ENCODE peak calls at places on chromosome 4, in nine cellular contexts. P is sciatic nerve, I is lung, H is lower lobe of right lung, L is SK-N-DZ, E is amygdala, W is AG10803, K is NCI-H510A treated with DMSO at 0.1 percent for 48 hours, Y is RKO. C is an unnamed sample.
A peak's percentile ranks its signal among the peaks of the same experiment; 100 is the strongest.

GRCh38 chr4:6582889-6583504 is 8.0 kb downstream of the MAN2B2 start:
- DNase-seq in K (no peak), H (no peak), Y (peak; percentile 57), L (peak; percentile 42), W (peak; percentile 17), P (no peak), I (no peak), E (no peak), C (no peak)

GRCh38 chr4:36753048-36753447 is 471.6 kb downstream of the DTHD1 start:
- DNase-seq in E (no peak), H (no peak), I (no peak), L (no peak), Y (no peak), K (no peak), P (no peak), W (no peak), C (no peak)

GRCh38 chr4:130703211-130703920 is 1607.4 kb downstream of the C4orf33 start:
- DNase-seq in W (no peak), Y (no peak), H (no peak), K (no peak), P (no peak), L (no peak), I (no peak), E (no peak), C (no peak)

GRCh38 chr4:81844717-81845116 is 373.0 kb upstream of the RASGEF1B start:
- DNase-seq in H (peak; percentile 61), Y (peak; percentile 87), W (peak; percentile 58), K (peak; percentile 76), I (peak; percentile 79), P (peak; percentile 86), L (peak; percentile 29), E (no peak), C (peak; percentile 69)

GRCh38 chr4:81663368-81663767 is 191.7 kb upstream of the RASGEF1B start:
- DNase-seq in Y (no peak), W (no peak), K (no peak), L (no peak), H (no peak), E (no peak), I (no peak), P (no peak), C (no peak)

GRCh38 chr4:187849556-187850245 is 145.9 kb upstream of the ZFP42 start:
- DNase-seq in I (no peak), K (no peak), H (no peak), P (no peak), W (no peak), E (no peak), L (no peak), Y (no peak), C (no peak)

GRCh38 chr4:154743683-154744340 is at the start of gene LRAT:
- DNase-seq in H (peak; percentile 79), P (no peak), L (no peak), E (no peak), K (peak; percentile 70), Y (no peak), W (no peak), I (peak; percentile 71), C (no peak)

GRCh38 chr4:30538794-30539193 is 181.4 kb upstream of the PCDH7 start:
- DNase-seq in K (no peak), Y (no peak), L (no peak), I (no peak), W (no peak), H (no peak), P (no peak), E (no peak), C (no peak)

GRCh38 chr4:123299212-123299651 is 97.4 kb upstream of the SPRY1 start:
- DNase-seq in K (no peak), L (no peak), H (no peak), I (no peak), Y (peak; percentile 22), E (no peak), W (peak; percentile 76), P (no peak), C (no peak)

GRCh38 chr4:109977854-109978501 is 65.3 kb downstream of the EGF start:
- DNase-seq in I (no peak), P (no peak), L (no peak), Y (peak; percentile 67), H (no peak), W (peak; percentile 58), K (peak; percentile 41), E (no peak), C (no peak)

GRCh38 chr4:4837921-4838601 is 21.4 kb upstream of the MSX1 start:
- DNase-seq in E (no peak), H (no peak), K (no peak), L (peak; percentile 49), I (no peak), Y (no peak), P (no peak), W (no peak), C (no peak)

GRCh38 chr4:4585012-4585670 is 43.3 kb upstream of the STX18 start:
- DNase-seq in L (no peak), H (no peak), P (no peak), W (peak; percentile 94), I (no peak), K (no peak), E (no peak), Y (no peak), C (no peak)

GRCh38 chr4:57093816-57094481 is 16.2 kb downstream of the IGFBP7 start:
- DNase-seq in P (no peak), W (no peak), K (no peak), H (no peak), E (no peak), I (no peak), Y (no peak), L (no peak), C (no peak)

GRCh38 chr4:57094482-57095223 is 15.5 kb downstream of the IGFBP7 start:
- DNase-seq in I (no peak), W (peak; percentile 58), P (no peak), H (no peak), K (no peak), Y (peak; percentile 60), L (no peak), E (no peak), C (no peak)

GRCh38 chr4:155972098-155972497 is 18.4 kb upstream of the CTSO start:
- DNase-seq in I (no peak), P (no peak), W (peak; percentile 25), Y (peak; percentile 52), E (no peak), H (no peak), L (no peak), K (no peak), C (no peak)

GRCh38 chr4:125368161-125368560 is 53.4 kb downstream of the FAT4 start:
- DNase-seq in Y (no peak), I (no peak), K (no peak), E (no peak), H (no peak), W (peak; percentile 21), P (no peak), L (no peak), C (no peak)

GRCh38 chr4:168924648-168925047 is 85.4 kb downstream of the CBR4 start:
- DNase-seq in P (no peak), E (no peak), K (no peak), Y (no peak), W (no peak), I (no peak), H (no peak), L (no peak), C (no peak)

GRCh38 chr4:1765409-1766335 is 27.4 kb upstream of the FGFR3 start:
- DNase-seq in H (no peak), L (no peak), K (no peak), I (no peak), E (no peak), Y (no peak), W (no peak), P (no peak), C (no peak)

GRCh38 chr4:98838977-98839618 is 89.8 kb downstream of the EIF4E start:
- DNase-seq in P (no peak), K (peak; percentile 1), Y (peak; percentile 23), E (no peak), L (peak; percentile 22), W (peak; percentile 18), H (no peak), I (no peak), C (no peak)

GRCh38 chr4:122710434-122711308 is 21.8 kb upstream of the BBS12 start:
- DNase-seq in K (peak; percentile 1), L (no peak), E (no peak), P (no peak), H (no peak), I (no peak), W (no peak), Y (no peak), C (no peak)

GRCh38 chr4:139229534-139230039 is 50.4 kb downstream of the MGARP start:
- DNase-seq in H (no peak), E (no peak), W (peak; percentile 71), P (no peak), I (no peak), Y (peak; percentile 68), L (peak; percentile 46), K (peak; percentile 21), C (no peak)

GRCh38 chr4:109990307-109991257 is 77.9 kb downstream of the EGF start:
- DNase-seq in I (no peak), P (no peak), H (no peak), L (no peak), K (no peak), Y (no peak), E (no peak), W (no peak), C (no peak)

GRCh38 chr4:70365479-70365878 is 4.9 kb downstream of the SMR3A start:
- DNase-seq in W (no peak), P (no peak), E (no peak), I (no peak), H (no peak), L (no peak), K (peak; percentile 11), Y (no peak), C (no peak)

GRCh38 chr4:8637456-8637984 is 45.0 kb downstream of the CPZ start:
- DNase-seq in E (no peak), L (no peak), Y (no peak), I (no peak), H (peak; percentile 8), W (no peak), K (no peak), P (no peak), C (no peak)

GRCh38 chr4:73434311-73434710 is 1.7 kb upstream of the AFP start:
- DNase-seq in P (no peak), I (no peak), H (no peak), L (no peak), K (no peak), E (no peak), W (no peak), Y (peak; percentile 67), C (no peak)

GRCh38 chr4:38583102-38583501 is 80.9 kb upstream of the KLF3 start:
- DNase-seq in H (no peak), E (no peak), L (peak; percentile 31), K (peak; percentile 13), I (no peak), P (no peak), Y (no peak), W (no peak), C (no peak)

GRCh38 chr4:3442959-3443749 is 1.4 kb downstream of the HGFAC start:
- DNase-seq in L (peak; percentile 34), I (no peak), P (no peak), K (peak; percentile 2), W (peak; percentile 8), H (no peak), Y (peak; percentile 19), E (no peak), C (peak; percentile 77)

GRCh38 chr4:108205859-108206258 is 37.1 kb upstream of the LEF1 start:
- DNase-seq in P (no peak), H (no peak), E (no peak), W (no peak), K (no peak), L (no peak), Y (no peak), I (no peak), C (no peak)

GRCh38 chr4:100362363-100362762 is 155.5 kb downstream of the EMCN start:
- DNase-seq in K (no peak), I (no peak), P (no peak), E (no peak), H (no peak), L (no peak), Y (peak; percentile 16), W (no peak), C (no peak)

GRCh38 chr4:141576585-141577110 is 59.7 kb upstream of the IL15 start:
- DNase-seq in Y (no peak), P (no peak), K (no peak), W (no peak), H (no peak), I (no peak), E (no peak), L (no peak), C (no peak)

GRCh38 chr4:165684177-165684870 is 188.7 kb upstream of the TLL1 start:
- DNase-seq in E (no peak), K (no peak), L (no peak), H (no peak), W (peak; percentile 1), Y (peak; percentile 64), I (no peak), P (no peak), C (no peak)

C was measured in CD8-positive, alpha-beta T cell.